ENCODE peak calls at places on chromosomes 16 and 17, in eight cellular contexts. U, X, D, P, M, Q, E and W are unnamed samples. For H3K4me1, the result is how much of the 10 kb centered on the place peaks cover.

GRCh38 chr17:74190154-74190553 is 13.3 kb upstream of the RPL38 start:
- DNase-seq in U (no peak), X (no peak), D (no peak), P (no peak), M (no peak), Q (peak), E (peak), W (no peak)

GRCh38 chr17:28338056-28338768 is 2.7 kb downstream of the TNFAIP1 start:
- DNase-seq in U (no peak), X (no peak), D (no peak), P (no peak), M (no peak), Q (peak), E (no peak), W (no peak)

GRCh38 chr17:7590743-7591142 is 849 bp upstream of the SOX15 start:
- DNase-seq in U (no peak), X (no peak), D (no peak), P (no peak), M (no peak), Q (no peak), E (peak), W (no peak)

GRCh38 chr17:80955078-80955477 is 36.6 kb upstream of the CHMP6 start:
- DNase-seq in U (no peak), X (no peak), D (no peak), P (no peak), M (no peak), Q (no peak), E (no peak), W (no peak)

GRCh38 chr16:88289549-88290344 is 93.0 kb upstream of the ZNF469 start:
- DNase-seq in U (no peak), X (no peak), D (no peak), P (no peak), M (no peak), Q (no peak), E (no peak), W (no peak)

GRCh38 chr17:78933959-78934568 is 8.9 kb upstream of the TIMP2 start:
- DNase-seq in U (peak), X (peak), D (peak), P (no peak), M (peak), Q (peak), E (peak), W (peak)

GRCh38 chr16:81384006-81384405 is 60.6 kb upstream of the CMIP start:
- DNase-seq in U (no peak), X (no peak), D (no peak), P (no peak), M (no peak), Q (peak), E (no peak), W (no peak)

GRCh38 chr17:12230411-12230810 is 209.7 kb downstream of the MAP2K4 start:
- DNase-seq in U (no peak), X (no peak), D (no peak), P (no peak), M (no peak), Q (no peak), E (no peak), W (no peak)

GRCh38 chr16:67431077-67431804 is at the start of gene HSD11B2:
- DNase-seq in U (peak), X (peak), D (no peak), P (no peak), M (no peak), Q (peak), E (peak), W (no peak)

GRCh38 chr16:14286381-14287230 is 215.5 kb downstream of the MRTFB start:
- DNase-seq in U (peak), X (no peak), D (no peak), P (no peak), M (no peak), Q (no peak), E (no peak), W (no peak)

GRCh38 chr17:62696726-62697490 is 69.4 kb downstream of the MRC2 start:
- DNase-seq in U (peak), X (no peak), D (no peak), P (no peak), M (no peak), Q (no peak), E (no peak), W (no peak)

GRCh38 chr16:78005881-78006280 is 16.5 kb upstream of the CLEC3A start:
- DNase-seq in U (no peak), X (no peak), D (no peak), P (no peak), M (no peak), Q (no peak), E (peak), W (no peak)

GRCh38 chr16:59635674-59636073 is 901.6 kb upstream of the GOT2 start:
- DNase-seq in U (no peak), X (no peak), D (no peak), P (no peak), M (no peak), Q (peak), E (no peak), W (peak)

GRCh38 chr16:85777583-85778310 is 21.6 kb downstream of the EMC8 start:
- DNase-seq in U (no peak), X (no peak), D (no peak), P (no peak), M (no peak), Q (no peak), E (no peak), W (peak)

GRCh38 chr17:8225813-8226535 is 15.6 kb upstream of the AURKB start:
- DNase-seq in U (peak), X (peak), D (no peak), P (peak), M (peak), Q (peak), E (peak), W (peak)

GRCh38 chr17:11279776-11280344 is 38.8 kb downstream of the SHISA6 start:
- DNase-seq in U (no peak), X (no peak), D (no peak), P (no peak), M (no peak), Q (no peak), E (no peak), W (no peak)

GRCh38 chr17:44708401-44709263 is at the start of gene DBF4B:
- DNase-seq in U (peak), X (peak), D (peak), P (peak), M (peak), Q (peak), E (peak), W (peak)

GRCh38 chr17:55451203-55451641 is 29.6 kb upstream of the MMD start:
- DNase-seq in U (no peak), X (no peak), D (no peak), P (no peak), M (no peak), Q (peak), E (peak), W (peak)

GRCh38 chr17:66715745-66716156 is 119.2 kb upstream of the CACNG5 start:
- DNase-seq in U (no peak), X (no peak), D (no peak), P (no peak), M (no peak), Q (peak), E (peak), W (peak)

GRCh38 chr16:87815567-87815966 is 49.8 kb upstream of the KLHDC4 start:
- DNase-seq in U (peak), X (no peak), D (no peak), P (no peak), M (no peak), Q (no peak), E (no peak), W (no peak)

GRCh38 chr17:2398655-2399571 is 1.9 kb downstream of the MNT start:
- DNase-seq in U (peak), X (peak), D (no peak), P (peak), M (peak), Q (peak), E (peak), W (peak)

GRCh38 chr17:44297975-44298374 is 10.4 kb upstream of the RUNDC3A start:
- DNase-seq in U (no peak), X (no peak), D (no peak), P (no peak), M (no peak), Q (no peak), E (no peak), W (no peak)

GRCh38 chr17:42294469-42295398 is 6.4 kb downstream of the STAT5A start:
- DNase-seq in U (no peak), X (no peak), D (no peak), P (no peak), M (no peak), Q (no peak), E (no peak), W (no peak)

GRCh38 chr16:79843631-79844043 is 243.1 kb upstream of the MAF start:
- DNase-seq in U (no peak), X (no peak), D (no peak), P (no peak), M (no peak), Q (no peak), E (no peak), W (no peak)

GRCh38 chr16:76976101-76976500 is 214.9 kb upstream of the MON1B start:
- DNase-seq in U (no peak), X (no peak), D (no peak), P (no peak), M (no peak), Q (no peak), E (no peak), W (no peak)

GRCh38 chr17:82710499-82711232 is 5.8 kb upstream of the FN3KRP start:
- DNase-seq in U (no peak), X (no peak), D (no peak), P (no peak), M (no peak), Q (no peak), E (no peak), W (no peak)

GRCh38 chr16:29237971-29238370 is 168.5 kb downstream of the NPIPB11 start:
- DNase-seq in U (no peak), X (no peak), D (no peak), P (no peak), M (no peak), Q (no peak), E (no peak), W (peak)

GRCh38 chr17:4719684-4720221 is 9.3 kb downstream of the ARRB2 start:
- DNase-seq in U (peak), X (peak), D (no peak), P (no peak), M (no peak), Q (peak), E (peak), W (no peak)

GRCh38 chr17:7174603-7175362 is 4.4 kb downstream of the ASGR1 start:
- DNase-seq in U (no peak), X (no peak), D (no peak), P (no peak), M (no peak), Q (no peak), E (no peak), W (no peak)

GRCh38 chr17:28648698-28649097 is 3.7 kb upstream of the BLTP2 start:
- DNase-seq in U (no peak), X (no peak), D (no peak), P (no peak), M (no peak), Q (no peak), E (no peak), W (no peak)

GRCh38 chr17:72691601-72692000 is 400.9 kb downstream of the SLC39A11 start:
- DNase-seq in U (no peak), X (no peak), D (no peak), P (no peak), M (no peak), Q (no peak), E (peak), W (no peak)

GRCh38 chr17:39622380-39623006 is 4.3 kb upstream of the PPP1R1B start:
- DNase-seq in U (no peak), X (no peak), D (no peak), P (no peak), M (no peak), Q (no peak), E (peak), W (no peak)

GRCh38 chr16:75105306-75106061 is 11.1 kb downstream of the LDHD start:
- DNase-seq in U (no peak), X (no peak), D (no peak), P (no peak), M (no peak), Q (peak), E (no peak), W (no peak)

GRCh38 chr17:146983-147761 is 9.8 kb downstream of the SCGB1C2 start:
- DNase-seq in U (peak), X (peak), D (no peak), P (no peak), M (no peak), Q (no peak), E (no peak), W (peak)

GRCh38 chr16:12646490-12647274 is 157.0 kb downstream of the CPPED1 start:
- DNase-seq in U (no peak), X (peak), D (no peak), P (no peak), M (peak), Q (no peak), E (peak), W (no peak)

GRCh38 chr17:32283745-32284207 is 18.1 kb downstream of the RHBDL3 start:
- DNase-seq in U (peak), X (no peak), D (no peak), P (no peak), M (no peak), Q (peak), E (no peak), W (no peak)

GRCh38 chr16:48605518-48606110 is 4.4 kb downstream of the N4BP1 start:
- DNase-seq in U (no peak), X (no peak), D (no peak), P (no peak), M (no peak), Q (no peak), E (no peak), W (no peak)

GRCh38 chr16:48597563-48598392 is 12.2 kb downstream of the N4BP1 start:
- DNase-seq in U (no peak), X (no peak), D (no peak), P (no peak), M (no peak), Q (peak), E (no peak), W (no peak)

GRCh38 chr16:48603647-48604376 is 6.2 kb downstream of the N4BP1 start:
- DNase-seq in U (no peak), X (no peak), D (no peak), P (no peak), M (no peak), Q (no peak), E (no peak), W (no peak)

GRCh38 chr16:48607056-48607825 is 2.7 kb downstream of the N4BP1 start:
- DNase-seq in U (no peak), X (peak), D (no peak), P (no peak), M (no peak), Q (peak), E (peak), W (no peak)

GRCh38 chr16:48602357-48603014 is 7.5 kb downstream of the N4BP1 start:
- DNase-seq in U (no peak), X (no peak), D (no peak), P (no peak), M (no peak), Q (no peak), E (no peak), W (no peak)
- H3K4me1 ChIP-seq in U (under half), X (half or more), D (under half), P (half or more), M (under half), Q (under half), E (under half), W (under half)

GRCh38 chr17:68759002-68759342 is 157.8 kb upstream of the FAM20A start:
- DNase-seq in U (no peak), X (no peak), D (no peak), P (no peak), M (no peak), Q (no peak), E (no peak), W (no peak)
- H3K4me3 ChIP-seq in U (no peak), X (no peak), D (no peak), P (no peak), M (no peak), Q (no peak), E (peak), W (no peak)

DNA sequence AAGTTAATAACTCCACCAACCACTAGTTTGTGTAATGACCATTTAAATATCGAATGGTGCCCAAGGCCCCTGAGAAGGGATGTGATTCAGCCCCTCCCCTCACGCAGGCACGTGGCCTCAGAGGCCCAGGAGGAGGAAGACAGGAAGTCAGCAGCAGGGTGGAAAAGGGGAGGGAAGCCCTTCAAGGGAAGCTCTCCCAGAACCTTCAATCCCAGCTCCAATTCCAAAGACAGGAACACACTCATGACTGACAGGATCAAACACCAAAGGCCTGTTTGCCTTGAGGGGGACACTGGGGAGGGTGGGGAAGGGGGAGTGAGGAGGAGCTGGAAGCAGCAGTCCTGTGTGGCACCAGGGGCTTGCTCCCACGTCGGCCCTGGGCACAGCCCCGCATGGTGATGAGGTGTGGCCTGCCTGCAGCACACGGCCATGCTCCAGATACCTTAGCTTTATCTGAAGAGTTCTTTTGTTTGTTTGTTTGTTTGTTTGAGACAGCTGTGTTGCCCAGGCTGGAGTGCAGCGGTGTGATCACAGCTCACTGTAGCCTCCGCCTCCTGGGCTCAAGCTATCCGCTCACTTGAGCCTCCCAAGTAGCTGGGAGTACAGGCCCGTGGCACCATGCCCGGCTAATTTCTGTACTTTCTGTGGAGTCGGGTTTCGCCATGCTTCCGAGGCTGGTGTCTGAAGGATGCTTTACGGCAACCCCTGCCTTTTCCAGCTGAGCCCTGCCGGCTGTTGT is 105.0 kb downstream of the ZNF778 start:
- DNase-seq in U (no peak), X (no peak), D (no peak), P (no peak), M (no peak), Q (peak), E (peak), W (no peak)
- H3K4me1 ChIP-seq in U (under half), X (half or more), D (half or more), P (half or more), M (half or more), Q (half or more), E (half or more), W (half or more)

GRCh38 chr16:58501242-58502131 is 1.5 kb downstream of the NDRG4 start:
- DNase-seq in U (peak), X (peak), D (no peak), P (peak), M (no peak), Q (no peak), E (no peak), W (peak)
- H3K4me3 ChIP-seq in U (no peak), X (peak), D (peak), P (peak), M (peak), Q (peak), E (no peak), W (no peak)